ENCODE peak calls at places on chromosomes 12 and 14, in six cellular contexts. J is tibial artery, O is lower leg skin, X is brain microvascular endothelial cell, G is psoas muscle, A is astrocyte of the cerebellum. S is an unnamed sample.
A peak's percentile ranks its signal among the peaks of the same experiment; 100 is the strongest.

GRCh38 chr12:12608557-12608957 is 3.1 kb upstream of the CREBL2 start:
- DNase-seq in J (no peak), O (no peak), X (no peak), G (no peak), A (no peak), S (no peak)

GRCh38 chr12:93677195-93678064 is at the start of gene CRADD:
- DNase-seq in J (peak; percentile 89), O (peak; percentile 94), X (peak; percentile 94), G (peak; percentile 67), A (peak; percentile 99), S (peak; percentile 97)

GRCh38 chr12:104929368-104929767 is 28.7 kb downstream of the SLC41A2 start:
- DNase-seq in J (no peak), O (no peak), X (no peak), G (no peak), A (no peak), S (no peak)

GRCh38 chr12:107165581-107165980 is 72.2 kb upstream of the CRY1 start:
- DNase-seq in J (no peak), O (no peak), X (no peak), G (no peak), A (no peak), S (no peak)

GRCh38 chr12:75863475-75863874 is 168.1 kb downstream of the PHLDA1 start:
- DNase-seq in J (no peak), O (no peak), X (no peak), G (no peak), A (no peak), S (no peak)

GRCh38 chr14:60206837-60207533 is 41.8 kb upstream of the DHRS7 start:
- DNase-seq in J (no peak), O (no peak), X (no peak), G (no peak), A (no peak), S (no peak)

GRCh38 chr14:100696590-100696989 is 30.1 kb upstream of the DLK1 start:
- DNase-seq in J (no peak), O (no peak), X (no peak), G (no peak), A (no peak), S (no peak)

GRCh38 chr12:123942277-123942653 is 30.4 kb downstream of the CCDC92 start:
- DNase-seq in J (no peak), O (peak; percentile 45), X (peak; percentile 83), G (no peak), A (peak; percentile 53), S (peak; percentile 87)

GRCh38 chr12:124273630-124274029 is 21.3 kb upstream of the RFLNA start:
- DNase-seq in J (no peak), O (no peak), X (peak; percentile 47), G (no peak), A (no peak), S (no peak)

GRCh38 chr14:29716150-29716549 is 211.5 kb downstream of the PRKD1 start:
- DNase-seq in J (no peak), O (no peak), X (no peak), G (no peak), A (no peak), S (no peak)

GRCh38 chr12:9036227-9036626 is 46.9 kb downstream of the KLRG1 start:
- DNase-seq in J (no peak), O (no peak), X (no peak), G (no peak), A (no peak), S (no peak)

GRCh38 chr12:9034095-9034494 is 44.7 kb downstream of the KLRG1 start:
- DNase-seq in J (no peak), O (no peak), X (no peak), G (no peak), A (no peak), S (no peak)

GRCh38 chr12:9030776-9031175 is 41.4 kb downstream of the KLRG1 start:
- DNase-seq in J (no peak), O (no peak), X (no peak), G (no peak), A (no peak), S (no peak)

GRCh38 chr12:9033244-9033887 is 44.0 kb downstream of the KLRG1 start:
- DNase-seq in J (no peak), O (no peak), X (no peak), G (no peak), A (no peak), S (no peak)

GRCh38 chr12:9032202-9032964 is 43.0 kb downstream of the KLRG1 start:
- DNase-seq in J (no peak), O (no peak), X (no peak), G (no peak), A (no peak), S (no peak)
- TF ChIP-seq CTCF in J (no peak), O (no peak), X (no peak), G (no peak), A (no peak), S (no peak)

GRCh38 chr12:22034709-22035506 is 11.1 kb upstream of the CMAS start:
- DNase-seq in J (no peak), O (no peak), X (peak; percentile 36), G (no peak), A (no peak), S (no peak)
- H3K4me3 ChIP-seq in J (no peak overlapping the region), O (no peak overlapping the region), X (no peak overlapping the region), G (no peak overlapping the region), A (no peak overlapping the region), S (no peak overlapping the region)

DNA sequence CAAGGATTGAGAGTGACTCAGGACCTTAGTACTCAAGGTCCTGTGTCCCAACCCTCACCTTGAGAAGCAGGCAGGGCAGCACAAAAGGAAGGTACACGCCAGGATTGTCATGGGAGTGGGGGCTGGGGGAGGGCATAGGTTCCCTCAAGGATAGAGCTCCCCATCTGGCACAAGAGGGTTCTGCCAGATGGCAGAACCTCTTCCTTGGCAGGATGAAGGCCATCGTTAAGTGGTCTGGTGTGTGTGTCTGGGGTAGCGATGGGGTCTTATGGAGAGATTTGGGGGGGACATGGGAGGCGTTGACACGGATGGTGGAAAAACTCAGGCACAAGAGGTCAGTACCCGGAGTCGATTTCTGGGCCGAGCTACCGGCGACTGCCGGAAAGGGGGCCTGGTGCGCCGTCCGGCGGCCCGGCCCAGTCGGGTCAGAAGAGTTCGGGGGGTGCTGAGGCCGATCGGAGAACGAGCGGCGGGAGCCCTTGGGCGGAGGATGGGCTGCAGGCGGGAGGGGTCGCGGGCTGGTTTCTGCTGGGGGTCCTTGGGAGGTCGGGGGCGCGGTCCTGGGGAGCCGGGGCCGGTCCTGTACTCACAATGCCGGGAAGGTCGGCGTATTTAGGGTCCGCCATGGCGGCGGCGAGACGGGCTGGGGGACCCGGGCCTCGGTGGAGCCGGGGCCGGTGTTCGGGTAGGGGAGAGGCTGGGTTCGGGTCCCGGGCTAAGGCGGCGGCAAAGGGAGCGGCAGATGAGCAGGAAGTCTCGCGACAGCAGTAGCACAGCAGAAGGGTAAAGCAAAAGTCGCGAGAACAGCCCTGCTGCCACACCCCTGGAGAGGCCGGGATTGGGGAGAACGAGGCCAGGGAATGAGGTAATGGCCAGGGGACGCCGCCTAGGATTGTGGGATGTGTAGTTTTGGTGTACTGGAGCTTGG is at the start of gene DCTN2:
- DNase-seq in J (peak; percentile 98), O (peak; percentile 99), X (peak; percentile 97), G (peak; percentile 95), A (peak; percentile 92), S (peak; percentile 88)
- TF ChIP-seq CTCF in J (no peak), O (no peak), X (peak; percentile 38), G (no peak), A (no peak), S (no peak)

GRCh38 chr12:128250091-128250490 is 16.9 kb upstream of the TMEM132C start:
- DNase-seq in J (no peak), O (peak; percentile 65), X (no peak), G (no peak), A (no peak), S (no peak)

GRCh38 chr12:128240745-128241144 is 26.2 kb upstream of the TMEM132C start:
- DNase-seq in J (no peak), O (no peak), X (no peak), G (no peak), A (no peak), S (no peak)

GRCh38 chr12:128245106-128245505 is 21.9 kb upstream of the TMEM132C start:
- DNase-seq in J (no peak), O (no peak), X (no peak), G (no peak), A (no peak), S (no peak)

DNA sequence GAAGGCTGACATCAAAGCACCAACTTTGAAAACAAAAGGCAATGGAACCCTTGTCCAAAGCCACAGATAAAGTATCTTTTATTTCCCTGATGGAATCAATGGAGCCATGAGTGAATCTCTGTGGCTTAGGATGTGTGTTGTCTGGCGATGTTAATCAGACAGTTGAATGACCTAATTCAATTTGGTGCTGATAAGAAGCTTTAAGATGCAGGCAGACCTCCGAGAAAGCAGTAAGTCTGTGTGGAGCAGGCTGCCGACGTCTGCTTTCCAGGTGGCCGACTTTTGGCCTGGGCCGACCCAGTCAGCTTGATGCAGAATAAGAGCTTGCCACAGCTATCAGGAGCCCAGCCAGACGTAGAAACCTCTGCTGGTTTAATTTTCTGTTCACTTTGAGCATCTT is 21.1 kb upstream of the TMEM132C start:
- DNase-seq in J (no peak), O (peak; percentile 46), X (no peak), G (no peak), A (no peak), S (no peak)
- H3K4me3 ChIP-seq in J (no peak overlapping the region), O (no peak overlapping the region), X (no peak overlapping the region), G (no peak overlapping the region), A (no peak overlapping the region), S (no peak overlapping the region)

GRCh38 chr12:19576421-19576925 is 137.2 kb downstream of the AEBP2 start:
- DNase-seq in J (no peak), O (no peak), X (no peak), G (no peak), A (no peak), S (no peak)

GRCh38 chr12:19573866-19574265 is 134.6 kb downstream of the AEBP2 start:
- DNase-seq in J (no peak), O (no peak), X (no peak), G (no peak), A (no peak), S (no peak)

GRCh38 chr12:19572920-19573558 is 133.7 kb downstream of the AEBP2 start:
- DNase-seq in J (no peak), O (no peak), X (peak; percentile 69), G (no peak), A (peak; percentile 40), S (no peak)

GRCh38 chr12:19575307-19576243 is 136.3 kb downstream of the AEBP2 start:
- DNase-seq in J (peak; percentile 63), O (no peak), X (peak; percentile 72), G (peak; percentile 25), A (peak; percentile 26), S (no peak)

GRCh38 chr12:19574606-19575005 is 135.3 kb downstream of the AEBP2 start:
- DNase-seq in J (no peak), O (no peak), X (no peak), G (no peak), A (no peak), S (no peak)
- TF ChIP-seq CTCF in J (no peak), O (no peak), X (peak; percentile 38), G (no peak), A (peak; percentile 6), S (peak; percentile 8)

DNA sequence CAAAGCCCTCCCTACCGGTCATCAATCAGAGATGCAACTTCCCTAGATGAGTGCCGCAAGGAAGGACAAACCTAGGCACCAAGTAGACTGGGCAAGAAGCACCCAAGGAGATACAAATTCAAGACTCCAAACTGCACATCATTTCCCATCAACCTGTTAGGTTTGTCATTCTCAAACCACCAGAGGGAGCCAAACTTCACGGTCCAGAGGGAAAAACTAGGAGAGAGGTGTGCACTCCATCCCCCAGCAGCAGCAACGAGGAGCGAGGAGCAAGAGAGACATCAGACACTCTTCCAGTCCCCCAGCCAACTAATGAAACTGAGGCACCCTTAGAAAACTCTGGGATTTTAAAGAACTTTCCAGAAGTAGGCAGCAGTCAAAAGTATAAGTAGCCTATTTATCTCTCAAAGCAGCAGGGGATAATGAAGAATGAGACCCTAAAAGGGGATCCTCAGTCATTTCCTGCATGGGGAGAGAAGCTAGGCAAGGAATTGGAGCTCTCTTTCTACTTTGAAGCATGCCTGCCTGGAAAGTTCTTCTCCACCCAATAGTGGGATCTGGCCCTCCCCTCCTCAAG is 37.0 kb upstream of the NT5DC3 start:
- DNase-seq in J (peak; percentile 36), O (no peak), X (peak; percentile 63), G (peak; percentile 18), A (peak; percentile 51), S (no peak)
- H3K4me3 ChIP-seq in J (no peak overlapping the region), O (no peak overlapping the region), X (no peak overlapping the region), G (no peak overlapping the region), A (no peak overlapping the region), S (no peak overlapping the region)